ENCODE peak calls at places on chromosome 16, in five cellular contexts. G is stimulated activated CD8-positive, alpha-beta memory T cell treated with anti-CD3 and anti-CD28 coated beads, Interleukin-2, amount 100 ng/mL, for 1 hour; V is activated CD4-positive, alpha-beta T cell treated with anti-CD3 and anti-CD28 coated beads, Interleukin-2, amount 10 ng/mL, durations not matched to agents 7 days and 5 days; Q is A549; H is gastrocnemius medialis. K is an unnamed sample.

GRCh38 chr16:83878838-83879237 is 20.1 kb upstream of the MLYCD start:
- DNase-seq in Q (peak), H (no peak), V (no peak), G (no peak), K (peak)

GRCh38 chr16:49620158-49620867 is 235.6 kb downstream of the ZNF423 start:
- DNase-seq in G (no peak), Q (peak), H (peak), V (no peak), K (peak)

GRCh38 chr16:1188781-1189189 is 35.9 kb downstream of the CACNA1H start:
- DNase-seq in H (no peak), V (peak), G (no peak), Q (no peak), K (peak)

GRCh38 chr16:3736116-3736515 is 18.8 kb upstream of the TRAP1 start:
- DNase-seq in Q (no peak), V (no peak), H (no peak), G (no peak), K (no peak)

GRCh38 chr16:69286941-69287713 is 24.0 kb upstream of the VPS4A start:
- DNase-seq in G (no peak), V (peak), H (peak), Q (peak), K (peak)

GRCh38 chr16:64470916-64471315 is 650.9 kb downstream of the CDH11 start:
- DNase-seq in G (no peak), H (no peak), V (no peak), Q (no peak), K (no peak)

GRCh38 chr16:28984091-28984490 is 761 bp upstream of the LAT start:
- DNase-seq in H (no peak), V (no peak), Q (no peak), G (no peak), K (no peak)

GRCh38 chr16:57536306-57537193 is at the start of gene CCDC102A:
- DNase-seq in V (peak), H (no peak), G (no peak), Q (no peak), K (peak)

GRCh38 chr16:68503334-68503733 is 35.8 kb upstream of the ZFP90 start:
- DNase-seq in G (no peak), Q (no peak), H (no peak), V (no peak), K (no peak)

GRCh38 chr16:3509470-3509928 is 8.7 kb downstream of the CLUAP1 start:
- DNase-seq in G (peak), H (no peak), Q (no peak), V (peak), K (no peak)

GRCh38 chr16:80350066-80350465 is 190.7 kb upstream of the DYNLRB2 start:
- DNase-seq in G (no peak), V (no peak), Q (no peak), H (no peak), K (no peak)

GRCh38 chr16:4663756-4664465 is 29.5 kb upstream of the NUDT16L1 start:
- DNase-seq in Q (no peak), H (peak), G (no peak), V (no peak), K (no peak)

GRCh38 chr16:78183886-78184553 is 84.6 kb downstream of the WWOX start:
- DNase-seq in G (no peak), H (no peak), V (no peak), Q (no peak), K (no peak)

GRCh38 chr16:87860553-87861299 is 8.6 kb downstream of the SLC7A5 start:
- DNase-seq in V (no peak), Q (peak), G (no peak), H (peak), K (peak)

GRCh38 chr16:22092143-22092933 is at the start of gene VWA3A:
- DNase-seq in G (no peak), H (no peak), V (no peak), Q (no peak), K (peak)

GRCh38 chr16:67339453-67339852 is 12.8 kb downstream of the LRRC36 start:
- DNase-seq in Q (peak), G (no peak), V (no peak), H (no peak), K (peak)

GRCh38 chr16:85286970-85287814 is 174.9 kb upstream of the CIBAR2 start:
- DNase-seq in Q (no peak), V (no peak), H (peak), G (no peak), K (no peak)

GRCh38 chr16:6165330-6165984 is 1067.9 kb upstream of the EEF2KMT start:
- DNase-seq in Q (peak), V (no peak), H (no peak), G (no peak), K (no peak)

GRCh38 chr16:76729525-76729924 is 452.3 kb downstream of the CNTNAP4 start:
- DNase-seq in H (no peak), G (no peak), Q (no peak), V (no peak), K (no peak)

GRCh38 chr16:58937661-58938060 is 203.5 kb upstream of the GOT2 start:
- DNase-seq in Q (no peak), G (no peak), H (no peak), V (no peak), K (no peak)

K was measured in dermis microvascular lymphatic vessel endothelial cell.